ENCODE peak calls at places on chromosomes 4 and X, in nine cellular contexts. B is lung; H is A673; L is uterus; Y is HepG2; E is CD8-positive, alpha-beta memory T cell; W is pancreas; M is thoracic aorta; T is BE2C. V is an unnamed sample. For H3K27me3 and H3K4me1, the result is how much of the 10 kb centered on the place peaks cover.

GRCh38 chr4:54527532-54527931 is 130.2 kb upstream of the KIT start:
- DNase-seq in B (no peak), H (no peak), L (no peak), Y (no peak), E (no peak), W (no peak), M (no peak), T (no peak), V (no peak)

GRCh38 chr4:75714681-75715080 is 9.7 kb upstream of the USO1 start:
- DNase-seq in B (no peak), H (no peak), L (no peak), Y (no peak), E (no peak), W (no peak), M (no peak), T (no peak), V (no peak)

GRCh38 chr4:3276961-3277360 is 15.9 kb upstream of the RGS12 start:
- DNase-seq in B (no peak), H (no peak), L (no peak), Y (no peak), E (no peak), W (no peak), M (no peak), T (peak), V (no peak)

GRCh38 chrX:153519569-153520285 is 2.3 kb downstream of the ATP2B3 start:
- DNase-seq in B (no peak), H (no peak), L (no peak), Y (no peak), E (no peak), W (no peak), M (no peak), T (no peak), V (no peak)

GRCh38 chrX:96909291-96909690 is 25.6 kb downstream of the RPA4 start:
- DNase-seq in B (no peak), H (peak), L (no peak), Y (no peak), E (no peak), W (no peak), M (no peak), T (no peak), V (no peak)

GRCh38 chr4:5619913-5620625 is 88.3 kb downstream of the EVC2 start:
- DNase-seq in B (no peak), H (peak), L (no peak), Y (no peak), E (no peak), W (no peak), M (no peak), T (no peak), V (no peak)

GRCh38 chrX:6778547-6779231 is 243.8 kb upstream of the VCX3A start:
- DNase-seq in B (no peak), H (no peak), L (no peak), Y (no peak), E (no peak), W (no peak), M (no peak), T (no peak), V (peak)

GRCh38 chrX:7147431-7147977 is at the start of gene STS:
- DNase-seq in B (peak), H (peak), L (peak), Y (no peak), E (no peak), W (peak), M (no peak), T (peak), V (peak)

GRCh38 chr4:7328162-7328912 is 106.4 kb downstream of the PSAPL1 start:
- DNase-seq in B (no peak), H (no peak), L (no peak), Y (no peak), E (no peak), W (no peak), M (no peak), T (no peak), V (no peak)

GRCh38 chr4:166143227-166143626 is 270.2 kb downstream of the TLL1 start:
- DNase-seq in B (no peak), H (peak), L (no peak), Y (no peak), E (no peak), W (no peak), M (no peak), T (no peak), V (no peak)

GRCh38 chr4:85919488-85919887 is 440.4 kb downstream of the MAPK10 start:
- DNase-seq in B (no peak), H (no peak), L (no peak), Y (no peak), E (no peak), W (no peak), M (no peak), T (no peak), V (no peak)

GRCh38 chr4:87042986-87043820 is 108.4 kb downstream of the AFF1 start:
- DNase-seq in B (no peak), H (no peak), L (no peak), Y (no peak), E (no peak), W (no peak), M (no peak), T (no peak), V (no peak)

GRCh38 chrX:21856504-21856903 is 717 bp downstream of the YY2 start:
- DNase-seq in B (no peak), H (no peak), L (no peak), Y (no peak), E (no peak), W (no peak), M (no peak), T (no peak), V (no peak)

GRCh38 chr4:77073106-77073858 is 2.5 kb downstream of the CCNI start:
- DNase-seq in B (no peak), H (no peak), L (no peak), Y (no peak), E (no peak), W (no peak), M (no peak), T (no peak), V (peak)

GRCh38 chr4:54066088-54066415 is 1.6 kb upstream of the CHIC2 start:
- DNase-seq in B (no peak), H (no peak), L (no peak), Y (no peak), E (no peak), W (no peak), M (no peak), T (no peak), V (no peak)

GRCh38 chrX:24081661-24082154 is 27.0 kb downstream of the EIF2S3 start:
- DNase-seq in B (no peak), H (peak), L (peak), Y (peak), E (peak), W (peak), M (no peak), T (peak), V (peak)

GRCh38 chrX:107566603-107567262 is 61.6 kb upstream of the PRPS1 start:
- DNase-seq in B (no peak), H (no peak), L (no peak), Y (no peak), E (no peak), W (no peak), M (no peak), T (no peak), V (no peak)

DNA sequence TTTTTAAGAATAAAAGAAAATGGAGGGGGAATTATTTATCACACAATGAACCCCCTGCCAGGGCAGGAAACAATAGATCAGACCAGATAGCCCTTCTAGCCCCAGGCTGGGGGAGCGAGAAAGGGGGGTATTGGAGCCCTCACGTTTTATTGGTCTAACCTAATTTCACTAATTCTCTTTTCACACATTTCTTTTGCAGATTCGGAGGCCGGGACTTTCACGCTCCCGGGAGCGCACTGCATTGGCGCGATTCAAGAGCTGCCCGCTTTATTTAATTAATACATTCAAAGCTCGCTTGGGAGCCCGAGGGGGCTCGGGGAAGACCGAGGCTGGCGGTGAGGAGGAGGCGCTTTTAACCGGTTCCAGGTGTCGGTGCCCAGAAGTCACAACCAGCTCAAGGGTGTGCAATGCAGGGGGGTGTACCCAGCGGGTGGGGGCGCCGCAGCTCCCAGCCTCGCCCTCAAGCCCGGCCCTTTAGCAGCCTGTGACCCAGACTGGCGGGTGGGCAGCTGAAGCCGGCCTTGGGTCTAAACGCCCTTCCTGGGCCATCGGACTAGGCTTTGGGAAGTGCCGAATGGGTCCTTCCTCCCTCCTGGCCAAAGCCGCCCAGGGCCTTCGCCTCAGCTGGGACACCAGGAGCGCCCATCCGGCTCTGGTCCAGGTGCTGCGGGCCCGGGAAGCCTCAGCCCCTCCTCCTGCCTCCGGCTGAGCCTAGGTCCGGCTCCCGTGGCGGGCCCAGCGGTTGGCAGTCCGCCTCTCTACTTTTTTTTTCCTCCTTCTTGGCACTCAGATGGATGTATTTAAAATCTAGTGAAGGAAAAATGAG is 5.3 kb downstream of the NEUROG2 start:
- DNase-seq in B (no peak), H (no peak), L (no peak), Y (no peak), E (no peak), W (no peak), M (no peak), T (no peak), V (no peak)
- H3K27me3 ChIP-seq in B (under half), H (half or more), L (half or more), Y (under half), E (half or more), W (under half), M (under half), T (half or more), V (under half)

GRCh38 chr4:70996014-70996353 is 2.5 kb downstream of the DCK start:
- DNase-seq in B (no peak), H (no peak), L (no peak), Y (no peak), E (no peak), W (no peak), M (no peak), T (no peak), V (no peak)
- H3K4me3 ChIP-seq in B (no peak), H (no peak), L (no peak), Y (no peak), E (peak), W (no peak), M (no peak), T (no peak), V (no peak)

GRCh38 chr4:10111067-10111801 is 5.4 kb downstream of the WDR1 start:
- DNase-seq in B (no peak), H (no peak), L (no peak), Y (no peak), E (no peak), W (no peak), M (no peak), T (no peak), V (no peak)
- H3K4me1 ChIP-seq in B (half or more), H (under half), L (under half), Y (half or more), E (half or more), W (under half), M (half or more), T (under half), V (under half)

GRCh38 chr4:20681263-20681662 is 19.0 kb upstream of the PACRGL start:
- DNase-seq in B (no peak), H (no peak), L (no peak), Y (no peak), E (no peak), W (no peak), M (no peak), T (no peak), V (no peak)
- H3K27me3 ChIP-seq in B (under half), H (under half), L (under half), Y (under half), E (under half), W (under half), M (under half), T (under half), V (under half)

GRCh38 chrX:131729295-131729694 is 185.4 kb downstream of the OR13H1 start:
- DNase-seq in B (peak), H (peak), L (peak), Y (no peak), E (peak), W (peak), M (no peak), T (no peak), V (no peak)

GRCh38 chrX:131725001-131725654 is 181.3 kb downstream of the OR13H1 start:
- DNase-seq in B (no peak), H (no peak), L (no peak), Y (no peak), E (no peak), W (no peak), M (no peak), T (no peak), V (no peak)

GRCh38 chrX:131724292-131724691 is 180.4 kb downstream of the OR13H1 start:
- DNase-seq in B (no peak), H (no peak), L (no peak), Y (no peak), E (no peak), W (no peak), M (no peak), T (no peak), V (no peak)

GRCh38 chrX:131728295-131729145 is 184.6 kb downstream of the OR13H1 start:
- DNase-seq in B (peak), H (peak), L (peak), Y (no peak), E (peak), W (peak), M (no peak), T (no peak), V (no peak)

GRCh38 chrX:131727778-131728177 is 183.9 kb downstream of the OR13H1 start:
- DNase-seq in B (no peak), H (no peak), L (no peak), Y (no peak), E (no peak), W (no peak), M (no peak), T (no peak), V (no peak)
- H3K4me3 ChIP-seq in B (no peak), H (no peak), L (no peak), Y (no peak), E (no peak), W (no peak), M (no peak), T (no peak), V (no peak)

GRCh38 chr4:11427201-11427996 is 1.3 kb downstream of the HS3ST1 start:
- DNase-seq in B (no peak), H (no peak), L (no peak), Y (no peak), E (no peak), W (no peak), M (no peak), T (no peak), V (no peak)
- H3K4me1 ChIP-seq in B (under half), H (under half), L (under half), Y (under half), E (under half), W (under half), M (under half), T (under half), V (under half)

GRCh38 chrX:132077414-132077813 is 50.4 kb downstream of the FRMD7 start:
- DNase-seq in B (no peak), H (no peak), L (no peak), Y (peak), E (no peak), W (no peak), M (no peak), T (no peak), V (no peak)

GRCh38 chrX:132077912-132078311 is 49.9 kb downstream of the FRMD7 start:
- DNase-seq in B (no peak), H (no peak), L (no peak), Y (peak), E (no peak), W (no peak), M (no peak), T (no peak), V (no peak)
- H3K27me3 ChIP-seq in B (under half), H (under half), L (under half), Y (under half), E (under half), W (under half), M (under half), T (under half), V (under half)

V was measured in HAP-1.